ENCODE peak calls at places on chromosomes 4 and X, in eight cellular contexts. C, O, V, R, A, T, I and Q are unnamed samples.

GRCh38 chr4:160202802-160203201 is 1099.9 kb downstream of the RAPGEF2 start:
- DNase-seq in C (no peak), O (no peak), V (no peak), R (no peak), A (no peak), T (peak; percentile 21), I (peak; percentile 98), Q (peak; percentile 57)

GRCh38 chrX:123084797-123085196 is 99.3 kb upstream of the GRIA3 start:
- DNase-seq in C (no peak), O (no peak), V (peak; percentile 84), R (no peak), A (no peak), T (peak; percentile 89), I (peak; percentile 83), Q (no peak)

GRCh38 chrX:3425031-3425430 is 78.6 kb upstream of the MXRA5 start:
- DNase-seq in C (no peak), O (no peak), V (no peak), R (no peak), A (no peak), T (no peak), I (no peak), Q (no peak)

GRCh38 chr4:8115916-8116315 is 42.7 kb downstream of the ABLIM2 start:
- DNase-seq in C (no peak), O (no peak), V (no peak), R (no peak), A (no peak), T (no peak), I (no peak), Q (no peak)

GRCh38 chrX:65148232-65148631 is 172.0 kb upstream of the ZC4H2 start:
- DNase-seq in C (no peak), O (no peak), V (no peak), R (no peak), A (no peak), T (no peak), I (no peak), Q (no peak)

GRCh38 chr4:145808021-145808650 is 128.2 kb downstream of the C4orf51 start:
- DNase-seq in C (peak; percentile 55), O (peak; percentile 70), V (peak; percentile 97), R (peak; percentile 50), A (no peak), T (peak; percentile 97), I (peak; percentile 99), Q (peak; percentile 77)

GRCh38 chr4:83093060-83093640 is 21.4 kb downstream of the PLAC8 start:
- DNase-seq in C (peak; percentile 75), O (no peak), V (no peak), R (peak; percentile 79), A (no peak), T (no peak), I (no peak), Q (no peak)

GRCh38 chr4:134201216-134202098 is at the start of gene PABPC4L:
- DNase-seq in C (peak; percentile 76), O (peak; percentile 57), V (peak; percentile 38), R (peak; percentile 62), A (no peak), T (peak; percentile 81), I (no peak), Q (peak; percentile 56)

GRCh38 chrX:92270936-92271655 is 491.9 kb downstream of the PCDH11X start:
- DNase-seq in C (peak; percentile 68), O (no peak), V (no peak), R (no peak), A (no peak), T (no peak), I (no peak), Q (no peak)

GRCh38 chr4:78675325-78675724 is 100.8 kb upstream of the BMP2K start:
- DNase-seq in C (no peak), O (no peak), V (no peak), R (no peak), A (no peak), T (no peak), I (no peak), Q (no peak)
- H3K79me2 ChIP-seq in C (no peaks in the 10 kb centered on the region), O (no peaks in the 10 kb centered on the region), V (no peaks in the 10 kb centered on the region), R (no peaks in the 10 kb centered on the region), A (no peaks in the 10 kb centered on the region), T (no peaks in the 10 kb centered on the region), I (no peaks in the 10 kb centered on the region), Q (no peaks in the 10 kb centered on the region)

GRCh38 chrX:94977986-94978385 is 1304.0 kb downstream of the FAM133A start:
- DNase-seq in C (no peak), O (no peak), V (no peak), R (no peak), A (no peak), T (no peak), I (no peak), Q (no peak)
- H3K79me2 ChIP-seq in C (no peaks in the 10 kb centered on the region), O (no peaks in the 10 kb centered on the region), V (no peaks in the 10 kb centered on the region), R (no peaks in the 10 kb centered on the region), A (no peaks in the 10 kb centered on the region), T (no peaks in the 10 kb centered on the region), I (no peaks in the 10 kb centered on the region), Q (no peaks in the 10 kb centered on the region)

GRCh38 chr4:85836588-85836987 is 361.6 kb downstream of the ARHGAP24 start:
- DNase-seq in C (no peak), O (no peak), V (no peak), R (no peak), A (no peak), T (no peak), I (no peak), Q (no peak)
- H3K79me2 ChIP-seq in C (no peaks in the 10 kb centered on the region), O (peaks cover 12% of the 10 kb centered on the region), V (peaks cover 99% of the 10 kb centered on the region), R (no peaks in the 10 kb centered on the region), A (peaks cover 13% of the 10 kb centered on the region), T (peaks cover 2% of the 10 kb centered on the region), I (no peaks in the 10 kb centered on the region), Q (no peaks in the 10 kb centered on the region)

GRCh38 chr4:153260553-153261306 is 56.5 kb downstream of the TRIM2 start:
- DNase-seq in C (peak; percentile 46), O (no peak), V (peak; percentile 64), R (no peak), A (no peak), T (no peak), I (no peak), Q (no peak)
- H3K79me2 ChIP-seq in C (peaks cover 47% of the 10 kb centered on the region), O (peaks cover 87% of the 10 kb centered on the region), V (peaks cover 11% of the 10 kb centered on the region), R (peaks cover 3% of the 10 kb centered on the region), A (no peaks in the 10 kb centered on the region), T (peaks cover 6% of the 10 kb centered on the region), I (no peaks in the 10 kb centered on the region), Q (no peaks in the 10 kb centered on the region)

DNA sequence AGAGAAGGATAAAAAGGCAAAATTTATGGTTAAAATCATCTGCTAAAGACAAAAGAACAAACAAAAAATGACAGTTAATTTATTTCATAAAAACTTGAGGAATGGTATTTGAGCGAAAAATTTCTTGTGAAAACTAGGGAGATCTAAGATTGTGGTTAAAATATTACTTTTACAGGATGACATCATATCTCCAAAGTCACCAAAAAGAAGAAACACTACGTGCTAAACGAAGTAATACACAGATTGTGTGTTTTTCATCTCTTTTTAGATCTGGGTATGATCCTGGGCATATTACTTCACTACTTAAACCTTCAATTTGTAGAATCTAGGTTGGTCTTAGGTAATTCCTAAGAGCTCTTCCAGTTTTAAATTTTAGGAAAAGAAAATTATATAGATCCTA is 107.7 kb downstream of the CAMK2D start:
- DNase-seq in C (no peak), O (no peak), V (no peak), R (no peak), A (no peak), T (no peak), I (no peak), Q (no peak)
- H3K79me2 ChIP-seq in C (no peaks in the 10 kb centered on the region), O (peaks cover 75% of the 10 kb centered on the region), V (peaks cover 97% of the 10 kb centered on the region), R (no peaks in the 10 kb centered on the region), A (peaks cover 97% of the 10 kb centered on the region), T (peaks cover 32% of the 10 kb centered on the region), I (no peaks in the 10 kb centered on the region), Q (no peaks in the 10 kb centered on the region)

GRCh38 chr4:174674305-174674840 is 152.1 kb upstream of the HPGD start:
- DNase-seq in C (no peak), O (peak; percentile 9), V (peak; percentile 28), R (no peak), A (no peak), T (peak; percentile 33), I (no peak), Q (no peak)
- H3K79me2 ChIP-seq in C (no peaks in the 10 kb centered on the region), O (no peaks in the 10 kb centered on the region), V (no peaks in the 10 kb centered on the region), R (no peaks in the 10 kb centered on the region), A (no peaks in the 10 kb centered on the region), T (no peaks in the 10 kb centered on the region), I (no peaks in the 10 kb centered on the region), Q (no peaks in the 10 kb centered on the region)

DNA sequence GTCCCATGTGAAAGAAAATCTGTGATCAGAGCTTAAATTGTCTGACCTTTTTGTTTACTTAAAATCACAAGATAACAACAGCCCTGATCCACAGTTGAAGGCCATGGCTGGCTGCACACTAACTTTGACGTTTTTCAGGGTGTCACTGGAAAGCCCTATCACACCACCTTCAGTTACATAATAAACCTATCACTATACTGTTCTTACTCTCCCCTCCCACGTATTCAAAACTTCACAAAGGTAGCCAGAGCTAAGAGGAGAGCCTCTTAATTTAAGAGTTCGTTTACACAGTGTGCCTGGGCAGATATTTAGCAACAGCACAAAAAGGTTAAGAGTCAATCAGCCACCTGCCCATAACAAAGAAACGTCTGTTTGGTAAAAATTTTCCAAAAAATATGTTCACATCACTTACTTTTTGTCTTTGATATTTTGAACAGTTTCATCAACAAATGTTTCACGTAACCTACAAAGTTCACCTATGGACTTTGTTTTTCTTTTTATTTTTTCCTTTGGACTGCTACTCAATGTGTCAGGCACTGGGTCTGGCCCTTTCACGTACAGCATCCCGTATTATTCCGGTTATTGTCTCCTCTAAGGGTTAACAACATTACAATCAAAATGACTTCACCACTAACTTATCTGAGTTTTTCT is 25.0 kb downstream of the RFC1 start:
- DNase-seq in C (no peak), O (peak; percentile 23), V (no peak), R (no peak), A (no peak), T (no peak), I (no peak), Q (no peak)
- H3K79me2 ChIP-seq in C (peaks cover 81% of the 10 kb centered on the region), O (peaks cover 56% of the 10 kb centered on the region), V (peaks cover 96% of the 10 kb centered on the region), R (peaks cover 2% of the 10 kb centered on the region), A (peaks cover 95% of the 10 kb centered on the region), T (peaks cover 6% of the 10 kb centered on the region), I (peaks cover 73% of the 10 kb centered on the region), Q (peaks cover 44% of the 10 kb centered on the region)

GRCh38 chrX:43562372-43562771 is 93.7 kb upstream of the MAOA start:
- DNase-seq in C (no peak), O (no peak), V (no peak), R (no peak), A (no peak), T (no peak), I (no peak), Q (no peak)

GRCh38 chrX:43564953-43565352 is 91.1 kb upstream of the MAOA start:
- DNase-seq in C (no peak), O (no peak), V (no peak), R (no peak), A (no peak), T (no peak), I (no peak), Q (peak; percentile 52)

GRCh38 chrX:43560247-43560946 is 95.7 kb upstream of the MAOA start:
- DNase-seq in C (no peak), O (no peak), V (no peak), R (no peak), A (no peak), T (no peak), I (no peak), Q (no peak)

DNA sequence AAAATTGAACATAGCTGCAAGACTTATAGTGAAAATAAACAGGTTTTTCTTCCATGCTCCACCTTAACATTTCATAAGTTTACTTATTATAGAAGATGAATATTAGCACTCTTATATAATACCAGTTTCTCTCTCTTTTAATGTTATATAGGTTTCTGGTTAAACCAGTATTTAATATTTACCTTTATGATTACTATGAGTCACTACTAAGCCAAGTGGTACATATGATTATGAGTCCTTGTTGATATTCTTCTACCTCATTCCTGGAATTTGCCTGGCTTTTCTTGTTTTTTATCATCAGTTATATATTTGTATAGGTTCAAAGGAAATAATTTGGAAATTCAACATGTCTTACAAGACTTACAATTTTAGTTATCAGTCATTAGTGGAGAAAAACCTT is 89.9 kb upstream of the MAOA start:
- DNase-seq in C (no peak), O (no peak), V (no peak), R (no peak), A (no peak), T (no peak), I (no peak), Q (peak; percentile 76)
- H3K79me2 ChIP-seq in C (no peaks in the 10 kb centered on the region), O (no peaks in the 10 kb centered on the region), V (no peaks in the 10 kb centered on the region), R (no peaks in the 10 kb centered on the region), A (no peaks in the 10 kb centered on the region), T (no peaks in the 10 kb centered on the region), I (no peaks in the 10 kb centered on the region), Q (no peaks in the 10 kb centered on the region)